ENCODE peak calls at places on chromosomes 1 and 21, in seven cellular contexts. K, E, M, G, R, D and V are unnamed samples.

GRCh38 chr1:14571810-14572767 is 26.4 kb upstream of the KAZN start:
- DNase-seq in K (no peak), E (no peak), M (no peak), G (no peak), R (no peak), D (no peak), V (no peak)

GRCh38 chr1:33925586-33925985 is 61.7 kb downstream of the HMGB4 start:
- DNase-seq in K (no peak), E (no peak), M (peak; percentile 4), G (no peak), R (no peak), D (peak; percentile 21), V (no peak)

GRCh38 chr1:14693996-14694395 is 95.5 kb downstream of the KAZN start:
- DNase-seq in K (no peak), E (no peak), M (no peak), G (no peak), R (no peak), D (no peak), V (no peak)

GRCh38 chr1:195939844-195940243 is 668.4 kb downstream of the KCNT2 start:
- DNase-seq in K (no peak), E (no peak), M (no peak), G (no peak), R (no peak), D (no peak), V (no peak)

GRCh38 chr1:8663915-8664331 is 153.5 kb downstream of the RERE start:
- DNase-seq in K (no peak), E (no peak), M (no peak), G (no peak), R (no peak), D (no peak), V (no peak)

GRCh38 chr1:37605061-37605650 is 9.4 kb upstream of the GNL2 start:
- DNase-seq in K (no peak), E (no peak), M (no peak), G (no peak), R (no peak), D (no peak), V (no peak)

GRCh38 chr1:117782056-117782455 is 147.4 kb downstream of the GDAP2 start:
- DNase-seq in K (no peak), E (no peak), M (no peak), G (no peak), R (no peak), D (no peak), V (no peak)

GRCh38 chr1:41102208-41102607 is 80.7 kb upstream of the SLFNL1 start:
- DNase-seq in K (peak; percentile 90), E (peak; percentile 79), M (no peak), G (peak; percentile 93), R (peak; percentile 96), D (peak; percentile 83), V (peak; percentile 87)

GRCh38 chr21:34574984-34575529 is 39.9 kb downstream of the RCAN1 start:
- DNase-seq in K (no peak), E (no peak), M (no peak), G (no peak), R (no peak), D (no peak), V (no peak)

GRCh38 chr21:17829472-17829871 is 10.3 kb upstream of the C21orf91 start:
- DNase-seq in K (no peak), E (no peak), M (no peak), G (no peak), R (no peak), D (no peak), V (no peak)

GRCh38 chr1:228280961-228281591 is 73.2 kb downstream of the OBSCN start:
- DNase-seq in K (no peak), E (no peak), M (no peak), G (peak; percentile 61), R (peak; percentile 28), D (no peak), V (no peak)

GRCh38 chr1:66291047-66291864 is 242.7 kb upstream of the SGIP1 start:
- DNase-seq in K (no peak), E (no peak), M (no peak), G (no peak), R (no peak), D (no peak), V (no peak)

GRCh38 chr1:192668434-192668983 is 32.6 kb downstream of the RGS13 start:
- DNase-seq in K (no peak), E (no peak), M (no peak), G (no peak), R (no peak), D (no peak), V (no peak)

GRCh38 chr1:50179639-50180038 is 70.9 kb downstream of the ELAVL4 start:
- DNase-seq in K (no peak), E (no peak), M (no peak), G (no peak), R (no peak), D (no peak), V (no peak)

GRCh38 chr1:43410571-43410970 is 20.9 kb downstream of the SZT2 start:
- DNase-seq in K (no peak), E (no peak), M (no peak), G (no peak), R (no peak), D (no peak), V (no peak)

GRCh38 chr1:78369546-78369945 is 121.2 kb upstream of the PTGFR start:
- DNase-seq in K (no peak), E (no peak), M (no peak), G (no peak), R (no peak), D (no peak), V (no peak)

GRCh38 chr1:8169364-8170058 is 143.4 kb upstream of the ERRFI1 start:
- DNase-seq in K (peak; percentile 35), E (peak; percentile 52), M (no peak), G (no peak), R (peak; percentile 55), D (peak; percentile 44), V (peak; percentile 65)

GRCh38 chr1:187203257-187203656 is 374.5 kb downstream of the PLA2G4A start:
- DNase-seq in K (no peak), E (no peak), M (peak; percentile 57), G (no peak), R (no peak), D (peak; percentile 32), V (no peak)

GRCh38 chr1:227378876-227379554 is 60.7 kb upstream of the CDC42BPA start:
- DNase-seq in K (no peak), E (no peak), M (no peak), G (no peak), R (no peak), D (no peak), V (no peak)

GRCh38 chr1:22845536-22845935 is 127.1 kb downstream of the LACTBL1 start:
- DNase-seq in K (no peak), E (no peak), M (no peak), G (no peak), R (no peak), D (no peak), V (no peak)
- TF ChIP-seq CTCF in K (no peak), E (no peak), M (no peak), G (no peak), R (no peak), D (no peak), V (no peak)

DNA sequence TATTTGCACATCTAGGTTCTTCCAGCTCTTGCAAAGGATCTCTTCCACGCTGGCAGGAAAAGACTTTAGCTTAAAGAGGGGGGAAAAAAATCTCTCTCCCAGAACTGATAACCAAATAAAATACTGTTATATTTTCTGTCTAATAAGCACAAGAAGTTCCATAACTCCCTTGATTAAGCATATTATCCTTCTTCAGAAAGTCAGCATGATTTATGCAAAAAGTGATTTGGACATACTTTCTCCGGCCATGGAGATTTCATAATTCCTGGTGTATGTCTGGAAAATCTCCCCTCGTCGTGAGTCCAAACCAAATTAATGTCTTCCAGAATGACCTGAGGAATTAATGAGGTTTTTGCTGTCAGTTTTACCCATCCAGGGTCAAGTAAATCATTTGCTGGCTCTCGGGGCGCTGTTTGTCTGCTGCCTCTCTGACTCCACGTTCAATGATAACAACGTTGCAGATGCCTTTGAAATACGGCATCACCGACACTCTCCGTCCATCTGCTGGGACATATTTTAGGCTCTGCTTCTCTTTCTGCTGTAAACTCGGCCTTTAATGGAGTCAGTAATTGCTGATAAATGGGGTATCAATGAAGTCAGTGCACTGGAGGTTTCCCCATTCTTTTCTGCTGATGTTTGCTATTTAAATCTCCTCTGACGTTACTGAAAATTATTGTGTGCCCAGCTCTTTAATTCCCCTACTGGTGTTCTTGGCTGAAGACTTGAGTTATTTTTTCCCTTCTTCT is 112.9 kb downstream of the HLX start:
- DNase-seq in K (no peak), E (no peak), M (no peak), G (no peak), R (no peak), D (no peak), V (no peak)
- H3K4me1 ChIP-seq in K (no peaks in the 10 kb centered on the region), E (no peaks in the 10 kb centered on the region), M (no peaks in the 10 kb centered on the region), G (no peaks in the 10 kb centered on the region), R (no peaks in the 10 kb centered on the region), D (no peaks in the 10 kb centered on the region), V (no peaks in the 10 kb centered on the region)

GRCh38 chr1:215523906-215524305 is 43.2 kb upstream of the KCTD3 start:
- DNase-seq in K (no peak), E (no peak), M (no peak), G (no peak), R (no peak), D (no peak), V (no peak)

GRCh38 chr1:215521279-215521678 is 45.8 kb upstream of the KCTD3 start:
- DNase-seq in K (no peak), E (no peak), M (no peak), G (no peak), R (no peak), D (no peak), V (no peak)

GRCh38 chr1:215526846-215527151 is 40.3 kb upstream of the KCTD3 start:
- DNase-seq in K (no peak), E (no peak), M (no peak), G (no peak), R (no peak), D (no peak), V (no peak)

GRCh38 chr1:215526147-215526845 is 40.8 kb upstream of the KCTD3 start:
- DNase-seq in K (no peak), E (no peak), M (peak; percentile 43), G (no peak), R (no peak), D (no peak), V (no peak)

GRCh38 chr1:215523128-215523861 is 43.8 kb upstream of the KCTD3 start:
- DNase-seq in K (no peak), E (no peak), M (peak; percentile 6), G (no peak), R (no peak), D (no peak), V (no peak)
- TF ChIP-seq CTCF in K (peak; percentile 22), E (no peak), M (peak; percentile 42), G (no peak), R (no peak), D (peak; percentile 64), V (peak; percentile 37)

GRCh38 chr1:23526329-23527041 is 4.5 kb downstream of the E2F2 start:
- DNase-seq in K (no peak), E (no peak), M (no peak), G (no peak), R (no peak), D (no peak), V (no peak)

GRCh38 chr1:23525558-23526174 is 5.4 kb downstream of the E2F2 start:
- DNase-seq in K (no peak), E (no peak), M (no peak), G (no peak), R (no peak), D (no peak), V (no peak)

GRCh38 chr1:23522244-23523013 is 8.6 kb downstream of the E2F2 start:
- DNase-seq in K (no peak), E (no peak), M (no peak), G (no peak), R (no peak), D (no peak), V (no peak)

GRCh38 chr1:23524163-23524562 is 6.9 kb downstream of the E2F2 start:
- DNase-seq in K (no peak), E (no peak), M (no peak), G (no peak), R (no peak), D (no peak), V (no peak)

GRCh38 chr1:23524716-23525401 is 6.2 kb downstream of the E2F2 start:
- DNase-seq in K (no peak), E (no peak), M (no peak), G (no peak), R (no peak), D (no peak), V (no peak)
- H3K4me1 ChIP-seq in K (peaks cover 15% of the 10 kb centered on the region), E (peaks cover 3% of the 10 kb centered on the region), M (peaks cover 36% of the 10 kb centered on the region), G (no peaks in the 10 kb centered on the region), R (no peaks in the 10 kb centered on the region), D (peaks cover 13% of the 10 kb centered on the region), V (peaks cover 19% of the 10 kb centered on the region)